ENCODE peak calls at places on chromosomes 12 and 14, in nine cellular contexts. V is endothelial cell of umbilical vein, N is H1, Y is body of pancreas, W is astrocyte, D is tibial nerve, J is heart right ventricle, K is fibroblast of lung, A is hepatocyte. F is an unnamed sample. For H3K4me1, the result is how much of the 10 kb centered on the place peaks cover.

GRCh38 chr14:95761436-95761835 is 47.5 kb upstream of the TCL1A start:
- DNase-seq in W (no peak), Y (no peak), J (no peak), D (no peak), A (no peak), V (no peak), N (no peak), K (no peak), F (no peak)

GRCh38 chr14:56760164-56760914 is 49.9 kb downstream of the OTX2 start:
- DNase-seq in D (no peak), J (no peak), N (no peak), W (no peak), K (no peak), A (no peak), Y (no peak), V (no peak), F (no peak)

GRCh38 chr12:91460457-91460856 is 277.8 kb upstream of the DCN start:
- DNase-seq in K (no peak), J (no peak), V (no peak), D (no peak), N (no peak), W (no peak), Y (no peak), A (no peak), F (no peak)

GRCh38 chr14:70845601-70846000 is 36.3 kb upstream of the MAP3K9 start:
- DNase-seq in A (no peak), W (no peak), V (no peak), N (no peak), D (no peak), Y (no peak), J (no peak), K (no peak), F (no peak)

GRCh38 chr12:41967668-41968649 is 176.7 kb downstream of the GXYLT1 start:
- DNase-seq in D (no peak), J (no peak), V (peak), Y (peak), A (peak), W (peak), N (peak), K (peak), F (no peak)

GRCh38 chr12:43669373-43669772 is 89.2 kb downstream of the PUS7L start:
- DNase-seq in W (no peak), N (no peak), Y (no peak), V (no peak), K (no peak), A (no peak), J (no peak), D (no peak), F (no peak)

GRCh38 chr14:76844223-76844622 is 18.0 kb downstream of the LRRC74A start:
- DNase-seq in N (no peak), Y (peak), D (peak), V (peak), J (peak), K (peak), A (no peak), W (peak), F (peak)

GRCh38 chr12:98355322-98355721 is 160.1 kb upstream of the TMPO start:
- DNase-seq in A (no peak), W (peak), D (no peak), K (peak), Y (no peak), N (no peak), V (no peak), J (no peak), F (no peak)

GRCh38 chr14:71590131-71590530 is 342.1 kb upstream of the RGS6 start:
- DNase-seq in A (no peak), D (no peak), N (no peak), V (no peak), J (no peak), K (no peak), Y (no peak), W (no peak), F (no peak)

GRCh38 chr14:89029961-89030694 is 205.7 kb downstream of the TTC8 start:
- DNase-seq in A (no peak), D (no peak), K (no peak), J (no peak), N (no peak), W (no peak), V (no peak), Y (no peak), F (no peak)

GRCh38 chr12:93115198-93115601 is 186.1 kb upstream of the EEA1 start:
- DNase-seq in Y (no peak), K (no peak), V (no peak), A (no peak), J (no peak), D (no peak), N (no peak), W (no peak), F (no peak)

GRCh38 chr14:32473476-32473875 is 144.4 kb downstream of the AKAP6 start:
- DNase-seq in J (peak), N (no peak), D (peak), K (peak), V (no peak), Y (peak), W (peak), A (peak), F (peak)

GRCh38 chr14:83556746-83557460 is 1973.0 kb upstream of the FLRT2 start:
- DNase-seq in J (no peak), V (peak), K (peak), D (no peak), N (no peak), A (no peak), W (peak), Y (no peak), F (no peak)

GRCh38 chr12:41460906-41461305 is 272.8 kb downstream of the PDZRN4 start:
- DNase-seq in W (no peak), V (no peak), A (no peak), D (no peak), N (no peak), Y (no peak), J (no peak), K (no peak), F (no peak)

GRCh38 chr12:77734489-77734888 is 96.2 kb upstream of the NAV3 start:
- DNase-seq in V (no peak), N (no peak), J (no peak), K (peak), W (peak), Y (no peak), A (no peak), D (no peak), F (no peak)

GRCh38 chr12:101653030-101653429 is 44.4 kb upstream of the CHPT1 start:
- DNase-seq in W (no peak), D (no peak), J (no peak), V (no peak), A (no peak), Y (no peak), N (no peak), K (no peak), F (no peak)

GRCh38 chr12:113398346-113399290 is 5.1 kb downstream of the SDS start:
- DNase-seq in A (no peak), D (no peak), V (no peak), J (no peak), Y (no peak), K (no peak), N (no peak), W (no peak), F (no peak)

GRCh38 chr12:112584266-112584722 is 165.5 kb downstream of the PTPN11 start:
- DNase-seq in V (no peak), K (no peak), J (no peak), A (no peak), W (no peak), D (no peak), Y (no peak), N (peak), F (no peak)

GRCh38 chr12:12612403-12612802 is 727 bp downstream of the CREBL2 start:
- DNase-seq in N (no peak), J (no peak), A (peak), K (peak), V (peak), W (peak), D (no peak), Y (no peak), F (no peak)

GRCh38 chr12:12715459-12716150 is 1.6 kb upstream of the CDKN1B start:
- DNase-seq in V (peak), J (no peak), K (peak), W (peak), A (no peak), D (peak), N (no peak), Y (no peak), F (no peak)

GRCh38 chr14:68656452-68656851 is 136.4 kb downstream of the ZFP36L1 start:
- DNase-seq in W (no peak), K (no peak), V (no peak), Y (no peak), D (no peak), J (no peak), A (no peak), N (peak), F (no peak)

GRCh38 chr12:74538491-74539258 is 1.0 kb downstream of the ATXN7L3B start:
- DNase-seq in V (peak), J (no peak), A (peak), K (peak), Y (peak), D (no peak), N (no peak), W (peak), F (no peak)

GRCh38 chr12:32145096-32145495 is 38.4 kb downstream of the BICD1 start:
- DNase-seq in N (no peak), A (no peak), K (no peak), W (no peak), D (no peak), V (no peak), Y (no peak), J (no peak), F (no peak)

GRCh38 chr12:12046401-12046800 is 24.3 kb upstream of the BCL2L14 start:
- DNase-seq in W (no peak), K (no peak), A (no peak), Y (no peak), N (no peak), D (no peak), V (no peak), J (no peak), F (no peak)

GRCh38 chr14:25350802-25351201 is 300.9 kb upstream of the STXBP6 start:
- DNase-seq in D (no peak), J (no peak), W (no peak), K (no peak), N (no peak), Y (peak), A (no peak), V (no peak), F (no peak)

GRCh38 chr14:55052259-55052930 is 948 bp downstream of the MAPK1IP1L start:
- DNase-seq in N (no peak), V (no peak), A (peak), K (peak), W (peak), D (no peak), Y (no peak), J (no peak), F (no peak)

GRCh38 chr12:109582636-109583035 is 9.0 kb downstream of the MVK start:
- DNase-seq in W (no peak), J (peak), Y (no peak), N (no peak), K (no peak), A (no peak), V (no peak), D (no peak), F (peak)

GRCh38 chr12:45216297-45216982 is 545 bp downstream of the ANO6 start:
- DNase-seq in V (peak), N (peak), D (peak), J (peak), A (peak), Y (peak), K (peak), W (peak), F (peak)

GRCh38 chr14:41570415-41571155 is 36.1 kb upstream of the LRFN5 start:
- DNase-seq in A (no peak), V (no peak), N (no peak), W (no peak), J (no peak), Y (no peak), K (no peak), D (no peak), F (no peak)

GRCh38 chr12:11183009-11183408 is 3.7 kb downstream of the TAS2R42 start:
- DNase-seq in D (no peak), J (no peak), A (no peak), N (no peak), W (no peak), V (no peak), K (no peak), Y (no peak), F (no peak)

GRCh38 chr14:55915464-55915863 is 202.7 kb upstream of the PELI2 start:
- DNase-seq in Y (no peak), N (no peak), W (peak), V (peak), J (no peak), D (peak), K (peak), A (no peak), F (no peak)

GRCh38 chr14:93975791-93976476 is 436 bp downstream of the ASB2 start:
- DNase-seq in J (no peak), Y (no peak), D (no peak), A (no peak), V (no peak), W (no peak), N (no peak), K (no peak), F (no peak)

GRCh38 chr12:14950982-14951746 is 10.2 kb downstream of the ARHGDIB start:
- DNase-seq in J (no peak), K (peak), D (no peak), N (no peak), Y (no peak), W (no peak), A (peak), V (no peak), F (no peak)

GRCh38 chr14:68865542-68865941 is 72.7 kb upstream of the ZFP36L1 start:
- DNase-seq in D (no peak), Y (no peak), J (no peak), V (no peak), A (no peak), W (no peak), N (no peak), K (no peak), F (no peak)

DNA sequence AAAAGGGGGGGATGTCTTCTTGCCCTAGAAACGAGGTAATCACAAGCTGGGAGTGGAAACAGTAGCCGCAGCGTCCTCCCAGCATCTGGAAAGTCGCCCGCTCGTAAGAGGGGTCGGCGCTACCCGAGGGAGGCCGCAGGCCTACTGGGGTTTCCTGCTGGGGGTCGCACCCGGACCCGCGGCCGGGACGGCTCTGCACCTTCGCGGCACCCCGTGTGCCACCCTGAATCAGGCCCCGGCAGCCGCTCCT is 529 bp downstream of the ZBTB25 start:
- DNase-seq in V (no peak), A (peak), J (no peak), Y (no peak), K (no peak), W (no peak), N (no peak), D (no peak), F (no peak)
- H3K4me1 ChIP-seq in V (under half), A (under half), J (half or more), Y (half or more), K (under half), W (under half), N (under half), D (under half), F (half or more)

GRCh38 chr14:23482814-23483128 is 13.3 kb downstream of the NGDN start:
- DNase-seq in V (no peak), J (no peak), D (no peak), W (no peak), K (no peak), A (no peak), Y (no peak), N (peak), F (no peak)

GRCh38 chr14:23481992-23482813 is 12.7 kb downstream of the NGDN start:
- DNase-seq in V (no peak), K (no peak), D (no peak), Y (no peak), N (peak), W (no peak), J (no peak), A (no peak), F (no peak)

GRCh38 chr14:23485311-23485710 is 15.8 kb downstream of the NGDN start:
- DNase-seq in A (no peak), V (no peak), Y (no peak), D (no peak), N (peak), K (no peak), J (no peak), W (no peak), F (no peak)

GRCh38 chr14:23481362-23481970 is 12.0 kb downstream of the NGDN start:
- DNase-seq in A (peak), K (peak), J (no peak), V (peak), W (no peak), D (no peak), N (peak), Y (no peak), F (no peak)

GRCh38 chr14:23483216-23483854 is 13.8 kb downstream of the NGDN start:
- DNase-seq in Y (no peak), A (peak), K (peak), J (no peak), N (peak), W (no peak), V (no peak), D (no peak), F (no peak)
- TF ChIP-seq CTCF in Y (no peak), A (peak), K (peak), J (no peak), N (peak), W (peak), V (peak), D (peak), F (peak)

DNA sequence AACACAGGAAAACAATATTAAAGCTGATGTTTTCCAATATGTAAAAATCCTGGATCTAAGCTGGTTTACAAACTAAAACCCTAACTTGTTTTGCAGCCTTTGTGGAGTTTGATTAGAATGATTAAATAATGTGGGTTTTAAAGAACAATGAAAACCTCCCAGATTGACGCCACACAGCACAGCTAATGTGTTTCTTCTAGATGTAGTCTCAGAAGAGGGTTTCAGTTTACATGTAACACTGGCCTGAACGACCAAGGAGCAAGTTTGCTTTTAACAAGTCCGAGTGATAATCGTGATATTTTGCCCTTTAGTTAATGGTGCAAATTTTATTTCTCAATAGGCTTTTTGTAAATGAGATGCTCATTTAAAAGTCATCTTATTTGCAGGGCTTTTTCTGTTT is 11.0 kb downstream of the HMGA2 start:
- DNase-seq in K (no peak), J (no peak), Y (no peak), W (no peak), D (no peak), N (no peak), A (no peak), V (no peak), F (no peak)
- H3K4me1 ChIP-seq in K (under half), J (under half), Y (under half), W (under half), D (under half), N (under half), A (under half), V (under half), F (under half)

GRCh38 chr12:67666605-67667004 is 18.1 kb downstream of the DYRK2 start:
- DNase-seq in Y (no peak), W (no peak), J (no peak), A (no peak), D (no peak), V (no peak), K (no peak), N (no peak), F (no peak)
- TF ChIP-seq CTCF in Y (no peak), W (no peak), J (no peak), A (no peak), D (no peak), V (no peak), K (no peak), N (no peak), F (no peak)

GRCh38 chr12:124495194-124495983 is 72.0 kb downstream of the NCOR2 start:
- DNase-seq in Y (no peak), W (no peak), D (no peak), N (no peak), V (no peak), K (no peak), A (no peak), J (peak), F (no peak)

GRCh38 chr12:124493809-124494750 is 73.3 kb downstream of the NCOR2 start:
- DNase-seq in A (no peak), K (no peak), J (peak), V (no peak), D (no peak), N (no peak), Y (no peak), W (no peak), F (no peak)

GRCh38 chr12:124496584-124496983 is 70.8 kb downstream of the NCOR2 start:
- DNase-seq in D (no peak), W (no peak), Y (no peak), J (peak), V (no peak), A (no peak), K (no peak), N (no peak), F (no peak)

GRCh38 chr12:124492879-124493808 is 74.3 kb downstream of the NCOR2 start:
- DNase-seq in A (no peak), N (no peak), W (no peak), Y (no peak), K (no peak), D (no peak), J (peak), V (no peak), F (no peak)

GRCh38 chr12:124494751-124495129 is 72.7 kb downstream of the NCOR2 start:
- DNase-seq in Y (no peak), J (peak), V (no peak), D (no peak), K (no peak), N (no peak), A (no peak), W (no peak), F (no peak)
- H3K4me1 ChIP-seq in Y (half or more), J (half or more), V (under half), D (half or more), K (under half), N (under half), A (under half), W (under half), F (half or more)

DNA sequence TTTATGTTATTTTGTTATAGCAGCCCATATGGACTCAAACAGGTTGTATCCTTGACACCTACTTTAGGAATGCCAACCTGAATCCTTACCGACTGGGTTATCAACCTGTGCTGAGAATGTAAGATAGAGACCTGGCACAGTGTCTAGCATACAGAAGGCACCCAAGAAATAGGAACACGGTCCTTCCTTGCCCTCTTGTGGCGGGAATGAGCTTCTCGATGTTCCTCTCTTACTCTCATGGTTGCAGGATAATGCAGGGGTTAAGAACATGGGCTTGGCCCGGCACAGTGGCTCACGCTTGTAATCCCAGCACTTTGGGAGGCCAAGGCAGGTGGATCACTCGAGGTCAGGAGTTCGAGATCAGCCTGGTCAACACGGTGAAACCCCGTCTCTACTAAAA is 6.5 kb downstream of the C12orf43 start:
- DNase-seq in Y (peak), J (no peak), D (no peak), V (no peak), A (peak), N (no peak), K (peak), W (peak), F (no peak)
- TF ChIP-seq CTCF in Y (peak), J (peak), D (no peak), V (peak), A (peak), N (peak), K (peak), W (peak), F (peak)

GRCh38 chr12:53752651-53753050 is 872 bp upstream of the CISTR start:
- DNase-seq in W (no peak), J (no peak), K (no peak), D (no peak), V (no peak), N (no peak), A (no peak), Y (no peak), F (no peak)
- H3K4me1 ChIP-seq in W (under half), J (under half), K (under half), D (under half), V (under half), N (under half), A (under half), Y (under half), F (under half)